ENCODE peak calls at places on chromosomes 4 and X, in seven cellular contexts. X is HCT116, G is HepG2, I is SK-N-SH, F is H1, P is GM12878, C is K562. L is an unnamed sample.

GRCh38 chrX:120823554-120823953 is 52.1 kb downstream of the CT47B1 start:
- DNase-seq in X (no peak), G (no peak), I (no peak), F (no peak), P (no peak), C (no peak), L (no peak)

GRCh38 chr4:113064244-113064643 is 14.8 kb downstream of the ANK2 start:
- DNase-seq in X (no peak), G (peak), I (no peak), F (peak), P (no peak), C (no peak), L (no peak)

GRCh38 chr4:154088741-154089140 is 299.9 kb upstream of the SFRP2 start:
- DNase-seq in X (no peak), G (no peak), I (no peak), F (no peak), P (no peak), C (no peak), L (no peak)

GRCh38 chr4:185358514-185359433 is 37.0 kb downstream of the LRP2BP start:
- DNase-seq in X (no peak), G (peak), I (no peak), F (no peak), P (no peak), C (peak), L (no peak)

GRCh38 chr4:89486042-89486441 is 178.4 kb upstream of the GPRIN3 start:
- DNase-seq in X (no peak), G (no peak), I (peak), F (no peak), P (no peak), C (no peak), L (no peak)

GRCh38 chr4:15906024-15906443 is 32.5 kb downstream of the FGFBP1 start:
- DNase-seq in X (peak), G (no peak), I (no peak), F (peak), P (no peak), C (peak), L (peak)

GRCh38 chr4:183337833-183338232 is 15.6 kb upstream of the CLDN24 start:
- DNase-seq in X (no peak), G (no peak), I (no peak), F (no peak), P (no peak), C (no peak), L (no peak)

GRCh38 chrX:41005445-41005992 is 79.7 kb upstream of the USP9X start:
- DNase-seq in X (no peak), G (no peak), I (no peak), F (no peak), P (no peak), C (no peak), L (no peak)

GRCh38 chr4:72390409-72390808 is 178.6 kb downstream of the ADAMTS3 start:
- DNase-seq in X (no peak), G (no peak), I (no peak), F (no peak), P (no peak), C (no peak), L (no peak)

GRCh38 chr4:40585201-40585789 is 44.4 kb downstream of the RBM47 start:
- DNase-seq in X (no peak), G (no peak), I (no peak), F (no peak), P (no peak), C (no peak), L (no peak)

GRCh38 chrX:53684415-53685192 is 1.9 kb downstream of the HUWE1 start:
- DNase-seq in X (no peak), G (no peak), I (no peak), F (no peak), P (no peak), C (no peak), L (no peak)

GRCh38 chr4:145544998-145545397 is 63.3 kb downstream of the SMAD1 start:
- DNase-seq in X (no peak), G (no peak), I (no peak), F (no peak), P (no peak), C (no peak), L (no peak)

GRCh38 chr4:119041951-119042560 is 93.6 kb upstream of the MYOZ2 start:
- DNase-seq in X (peak), G (peak), I (peak), F (peak), P (peak), C (peak), L (peak)

GRCh38 chr4:10983274-10983673 is 298.7 kb upstream of the CLNK start:
- DNase-seq in X (no peak), G (no peak), I (no peak), F (no peak), P (no peak), C (no peak), L (no peak)

GRCh38 chr4:152243890-152244595 is 291.8 kb downstream of the FBXW7 start:
- DNase-seq in X (no peak), G (no peak), I (no peak), F (no peak), P (no peak), C (no peak), L (no peak)

GRCh38 chr4:87442889-87443288 is 20.5 kb downstream of the NUDT9 start:
- DNase-seq in X (no peak), G (no peak), I (no peak), F (no peak), P (no peak), C (no peak), L (no peak)

GRCh38 chr4:78654809-78655208 is 103.2 kb downstream of the ANXA3 start:
- DNase-seq in X (no peak), G (no peak), I (no peak), F (no peak), P (no peak), C (no peak), L (no peak)

GRCh38 chr4:139622856-139623255 is 42.8 kb upstream of the MGST2 start:
- DNase-seq in X (no peak), G (no peak), I (no peak), F (no peak), P (no peak), C (no peak), L (no peak)

GRCh38 chrX:49303346-49303745 is at the start of gene GAGE10:
- DNase-seq in X (no peak), G (no peak), I (no peak), F (no peak), P (no peak), C (no peak), L (no peak)

GRCh38 chrX:67546496-67547423 is 2.9 kb downstream of the AR start:
- DNase-seq in X (no peak), G (no peak), I (peak), F (no peak), P (no peak), C (no peak), L (no peak)

GRCh38 chr4:100489316-100489715 is 28.5 kb downstream of the EMCN start:
- DNase-seq in X (no peak), G (no peak), I (no peak), F (no peak), P (no peak), C (no peak), L (no peak)

GRCh38 chr4:92237559-92237958 is 66.2 kb upstream of the GRID2 start:
- DNase-seq in X (no peak), G (no peak), I (no peak), F (no peak), P (no peak), C (no peak), L (no peak)

GRCh38 chrX:19889582-19890342 is 2.4 kb upstream of the SH3KBP1 start:
- DNase-seq in X (peak), G (peak), I (no peak), F (no peak), P (peak), C (peak), L (no peak)

GRCh38 chrX:16484338-16484737 is 165.6 kb upstream of the S100G start:
- DNase-seq in X (peak), G (no peak), I (no peak), F (no peak), P (no peak), C (no peak), L (peak)

GRCh38 chr4:103008875-103009729 is 10.4 kb downstream of the SLC9B1 start:
- DNase-seq in X (peak), G (peak), I (peak), F (no peak), P (peak), C (peak), L (peak)

GRCh38 chr4:6591781-6592180 is 16.8 kb downstream of the MAN2B2 start:
- DNase-seq in X (no peak), G (no peak), I (no peak), F (no peak), P (no peak), C (peak), L (no peak)

GRCh38 chr4:4271912-4272311 is 18.0 kb downstream of the LYAR start:
- DNase-seq in X (no peak), G (no peak), I (peak), F (no peak), P (no peak), C (peak), L (no peak)
- TF ChIP-seq CTCF in X (no peak), G (peak), I (peak), F (peak), P (no peak), C (peak), L (no peak)

DNA sequence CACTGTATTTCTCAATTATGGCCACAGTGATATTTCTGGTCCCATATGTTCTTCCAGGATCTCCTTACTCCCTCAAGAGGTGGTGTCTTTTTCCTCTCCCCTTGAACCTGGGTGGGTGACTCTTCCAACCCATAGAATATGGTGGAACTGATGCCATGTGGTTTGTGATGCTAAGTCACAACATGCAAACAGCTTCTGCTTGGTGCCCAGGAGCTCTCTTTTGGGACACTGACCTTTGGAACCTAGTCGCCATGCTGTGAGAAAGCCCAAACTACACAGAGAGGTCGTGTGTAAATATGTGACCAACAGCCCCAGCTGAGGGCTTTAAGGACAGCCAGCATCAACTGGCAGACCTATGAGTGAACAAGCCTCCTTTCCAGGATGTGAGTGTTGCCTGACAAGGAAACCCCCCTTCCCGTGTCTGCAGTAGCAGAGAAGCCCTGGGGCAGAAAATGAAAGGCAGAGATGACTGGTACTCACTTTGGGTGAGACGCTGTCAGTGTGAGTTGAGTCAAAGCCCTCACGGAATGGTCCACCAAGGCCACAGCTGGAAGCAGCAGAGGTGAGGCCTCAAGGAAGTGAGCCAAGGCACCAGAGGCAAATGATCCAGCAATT is 223.4 kb downstream of the BCOR start:
- DNase-seq in X (no peak), G (no peak), I (no peak), F (no peak), P (peak), C (no peak), L (no peak)
- TF ChIP-seq SIN3A in X (no peak), G (no peak), I (no peak), F (no peak), P (no peak), C (no peak), L (no peak)

GRCh38 chr4:176875441-176875930 is 82.8 kb upstream of the VEGFC start:
- DNase-seq in X (no peak), G (no peak), I (no peak), F (no peak), P (no peak), C (no peak), L (no peak)
- TF ChIP-seq POLR2AphosphoS5 in X (no peak), G (no peak), I (no peak), F (no peak), P (no peak), C (no peak), L (no peak)

GRCh38 chrX:136625246-136625645 is 22.7 kb upstream of the CD40LG start:
- DNase-seq in X (no peak), G (no peak), I (no peak), F (no peak), P (no peak), C (no peak), L (no peak)
- TF ChIP-seq CTCF in X (no peak), G (no peak), I (no peak), F (no peak), P (no peak), C (no peak), L (no peak)

GRCh38 chr4:4866124-4866832 is 6.8 kb downstream of the MSX1 start:
- DNase-seq in X (no peak), G (no peak), I (peak), F (no peak), P (no peak), C (no peak), L (no peak)
- TF ChIP-seq SIN3A in X (no peak), G (no peak), I (no peak), F (no peak), P (no peak), C (no peak), L (no peak)